ENCODE peak calls at places on chromosomes 12 and 14, in ten cellular contexts. E is coronary artery, Q is pancreas, X is dorsolateral prefrontal cortex, D is PC-9, Z is HL-60, S is A549, U is esophagus squamous epithelium, M is lung, T is suprapubic skin. P is an unnamed sample.

GRCh38 chr12:49552425-49552824 is 13.6 kb downstream of the KCNH3 start:
- DNase-seq in S (no peak), D (no peak), Q (no peak), U (no peak), Z (no peak), X (no peak), T (no peak), E (no peak), M (no peak), P (no peak)

GRCh38 chr14:27995688-27996087 is 770.9 kb upstream of the FOXG1 start:
- DNase-seq in E (no peak), X (no peak), S (no peak), Z (no peak), M (no peak), Q (no peak), U (no peak), T (no peak), D (no peak), P (no peak)

GRCh38 chr12:29546000-29546399 is 48.5 kb upstream of the OVCH1 start:
- DNase-seq in U (no peak), D (no peak), Z (no peak), E (no peak), M (no peak), T (no peak), X (no peak), S (no peak), Q (no peak), P (no peak)

GRCh38 chr12:31308116-31308515 is 17.8 kb downstream of the SINHCAF start:
- DNase-seq in E (no peak), X (no peak), S (no peak), Z (no peak), D (no peak), Q (no peak), U (no peak), M (no peak), T (no peak), P (no peak)

GRCh38 chr14:54651018-54651351 is 84.1 kb downstream of the SAMD4A start:
- DNase-seq in U (no peak), Q (no peak), E (no peak), D (peak), T (no peak), S (peak), X (no peak), Z (no peak), M (no peak), P (no peak)

GRCh38 chr12:60842166-60842565 is 1246.3 kb downstream of the SLC16A7 start:
- DNase-seq in E (no peak), U (no peak), D (no peak), Q (no peak), Z (no peak), X (no peak), T (no peak), S (no peak), M (no peak), P (no peak)

GRCh38 chr14:94385553-94386057 is 2.8 kb downstream of the SERPINA1 start:
- DNase-seq in Q (no peak), S (no peak), T (no peak), X (no peak), U (no peak), E (peak), Z (no peak), D (no peak), M (no peak), P (no peak)

GRCh38 chr12:90896164-90896563 is 58.8 kb downstream of the CCER1 start:
- DNase-seq in D (no peak), S (no peak), M (no peak), Q (no peak), T (no peak), U (no peak), E (no peak), Z (no peak), X (no peak), P (no peak)

GRCh38 chr14:104865069-104865630 is at the start of gene CEP170B:
- DNase-seq in S (peak), M (no peak), U (no peak), D (no peak), Q (peak), T (peak), E (no peak), X (peak), Z (no peak), P (peak)

GRCh38 chr12:124213606-124214347 is 81.1 kb upstream of the RFLNA start:
- DNase-seq in X (no peak), M (no peak), E (no peak), T (no peak), U (no peak), S (no peak), Q (no peak), D (no peak), Z (no peak), P (peak)

GRCh38 chr12:93198086-93198485 is 179.6 kb upstream of the NUDT4 start:
- DNase-seq in D (peak), S (peak), Q (no peak), Z (no peak), E (no peak), T (no peak), U (no peak), X (no peak), M (no peak), P (no peak)

GRCh38 chr14:24136684-24137528 is 912 bp downstream of the PSME1 start:
- DNase-seq in D (no peak), X (no peak), E (no peak), T (no peak), Z (no peak), M (no peak), S (no peak), Q (no peak), U (no peak), P (no peak)

GRCh38 chr12:85695316-85695715 is 140.9 kb downstream of the RASSF9 start:
- DNase-seq in U (no peak), T (no peak), S (no peak), M (no peak), E (no peak), Z (no peak), X (no peak), D (no peak), Q (no peak), P (no peak)

GRCh38 chr14:68469208-68469713 is 323.6 kb downstream of the ZFP36L1 start:
- DNase-seq in M (no peak), S (no peak), Q (no peak), E (no peak), T (no peak), X (no peak), D (peak), U (no peak), Z (no peak), P (no peak)
- H3K27ac ChIP-seq in M (peak), S (peak), Q (peak), E (no peak), T (no peak), X (no peak), D (peak), U (no peak), Z (no peak), P (no peak)

GRCh38 chr14:52949249-52949648 is 1.6 kb downstream of the FERMT2 start:
- DNase-seq in Z (no peak), U (no peak), E (no peak), D (no peak), T (no peak), Q (no peak), S (no peak), M (no peak), X (no peak), P (no peak)
- H3K4me3 ChIP-seq in Z (no peak), U (peak), E (peak), D (peak), T (peak), Q (peak), S (peak), M (no peak), X (peak), P (peak)

DNA sequence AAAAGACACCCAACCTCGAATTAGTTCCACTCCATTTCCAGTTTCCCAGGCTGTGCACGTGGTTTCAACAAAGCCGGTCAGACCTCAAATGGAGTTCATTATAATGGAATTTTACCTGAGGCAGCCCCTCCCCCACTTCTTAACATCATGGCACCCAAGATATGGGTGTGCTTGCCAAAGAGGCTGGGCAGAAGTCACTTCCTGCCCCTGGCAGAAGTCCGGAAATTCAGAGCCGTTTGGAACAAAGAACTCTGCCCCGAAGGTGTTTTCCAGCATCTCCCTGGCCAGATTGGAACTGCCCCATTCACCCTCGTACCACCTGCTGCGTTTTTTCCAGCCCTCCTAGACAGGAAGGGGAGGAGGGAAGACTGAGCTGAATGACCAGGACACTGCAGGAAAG is 8.2 kb downstream of the VDR start:
- DNase-seq in M (no peak), X (no peak), U (no peak), T (no peak), D (peak), Q (no peak), Z (no peak), E (no peak), S (peak), P (no peak)
- H3K27ac ChIP-seq in M (peak), X (no peak), U (no peak), T (no peak), D (peak), Q (no peak), Z (no peak), E (no peak), S (peak), P (no peak)

GRCh38 chr12:75389706-75390105 is 1.2 kb upstream of the GLIPR1L2 start:
- DNase-seq in Q (no peak), E (no peak), U (no peak), X (no peak), T (no peak), M (no peak), S (no peak), D (no peak), Z (no peak), P (no peak)
- H3K4me3 ChIP-seq in Q (no peak), E (peak), U (peak), X (peak), T (peak), M (no peak), S (peak), D (peak), Z (no peak), P (no peak)

P was measured in cardiac muscle cell.